ENCODE peak calls at places on chromosomes 12 and 14, in eight cellular contexts. One of them, this sample, is unnamed.

GRCh38 chr14:101201535-101202125 is 298.1 kb upstream of the RTL1 start:
- DNase-seq in IMR-90: no peak
- DNase-seq in tibial artery: peak
- DNase-seq in DND-41: peak
- DNase-seq in right cardiac atrium: no peak
- DNase-seq in naive thymus-derived CD4-positive, alpha-beta T cell: peak
- DNase-seq in PC-3: no peak
- DNase-seq in stomach: peak
- DNase-seq in this sample: peak

GRCh38 chr12:107032266-107032665 is 45.3 kb upstream of the MTERF2 start:
- DNase-seq in PC-3: no peak
- DNase-seq in right cardiac atrium: no peak
- DNase-seq in tibial artery: no peak
- DNase-seq in naive thymus-derived CD4-positive, alpha-beta T cell: no peak
- DNase-seq in DND-41: no peak
- DNase-seq in IMR-90: no peak
- DNase-seq in stomach: no peak
- DNase-seq in this sample: no peak

GRCh38 chr14:51933191-51933590 is 56.2 kb upstream of the RTRAF start:
- DNase-seq in right cardiac atrium: no peak
- DNase-seq in PC-3: no peak
- DNase-seq in stomach: no peak
- DNase-seq in IMR-90: no peak
- DNase-seq in DND-41: no peak
- DNase-seq in tibial artery: no peak
- DNase-seq in naive thymus-derived CD4-positive, alpha-beta T cell: no peak
- DNase-seq in this sample: no peak

GRCh38 chr12:6828671-6829531 is 694 bp downstream of the P3H3 start:
- DNase-seq in tibial artery: no peak
- DNase-seq in stomach: peak
- DNase-seq in DND-41: no peak
- DNase-seq in right cardiac atrium: peak
- DNase-seq in naive thymus-derived CD4-positive, alpha-beta T cell: peak
- DNase-seq in IMR-90: peak
- DNase-seq in PC-3: no peak
- DNase-seq in this sample: peak

GRCh38 chr14:47485421-47485820 is 190.0 kb downstream of the MDGA2 start:
- DNase-seq in stomach: no peak
- DNase-seq in DND-41: no peak
- DNase-seq in right cardiac atrium: peak
- DNase-seq in PC-3: no peak
- DNase-seq in IMR-90: no peak
- DNase-seq in tibial artery: no peak
- DNase-seq in naive thymus-derived CD4-positive, alpha-beta T cell: no peak
- DNase-seq in this sample: no peak

GRCh38 chr12:6703631-6704030 is 3.0 kb upstream of the PIANP start:
- DNase-seq in DND-41: no peak
- DNase-seq in PC-3: no peak
- DNase-seq in naive thymus-derived CD4-positive, alpha-beta T cell: no peak
- DNase-seq in stomach: no peak
- DNase-seq in tibial artery: no peak
- DNase-seq in IMR-90: peak
- DNase-seq in right cardiac atrium: no peak
- DNase-seq in this sample: no peak

GRCh38 chr12:3398196-3398789 is 92.7 kb upstream of the PRMT8 start:
- DNase-seq in stomach: no peak
- DNase-seq in right cardiac atrium: no peak
- DNase-seq in naive thymus-derived CD4-positive, alpha-beta T cell: no peak
- DNase-seq in tibial artery: no peak
- DNase-seq in PC-3: no peak
- DNase-seq in IMR-90: no peak
- DNase-seq in DND-41: no peak
- DNase-seq in this sample: no peak

GRCh38 chr14:90848944-90849731 is 32.9 kb upstream of the TTC7B start:
- DNase-seq in stomach: no peak
- DNase-seq in PC-3: no peak
- DNase-seq in naive thymus-derived CD4-positive, alpha-beta T cell: no peak
- DNase-seq in tibial artery: no peak
- DNase-seq in DND-41: no peak
- DNase-seq in right cardiac atrium: no peak
- DNase-seq in IMR-90: peak
- DNase-seq in this sample: no peak

GRCh38 chr14:100900837-100901390 is 2.6 kb downstream of the RTL1 start:
- DNase-seq in naive thymus-derived CD4-positive, alpha-beta T cell: no peak
- DNase-seq in DND-41: peak
- DNase-seq in IMR-90: no peak
- DNase-seq in right cardiac atrium: no peak
- DNase-seq in stomach: no peak
- DNase-seq in PC-3: peak
- DNase-seq in tibial artery: peak
- DNase-seq in this sample: no peak

GRCh38 chr12:111327474-111327873 is 41.4 kb downstream of the PHETA1 start:
- DNase-seq in naive thymus-derived CD4-positive, alpha-beta T cell: no peak
- DNase-seq in stomach: no peak
- DNase-seq in right cardiac atrium: no peak
- DNase-seq in DND-41: no peak
- DNase-seq in tibial artery: no peak
- DNase-seq in PC-3: no peak
- DNase-seq in IMR-90: no peak
- DNase-seq in this sample: no peak

DNA sequence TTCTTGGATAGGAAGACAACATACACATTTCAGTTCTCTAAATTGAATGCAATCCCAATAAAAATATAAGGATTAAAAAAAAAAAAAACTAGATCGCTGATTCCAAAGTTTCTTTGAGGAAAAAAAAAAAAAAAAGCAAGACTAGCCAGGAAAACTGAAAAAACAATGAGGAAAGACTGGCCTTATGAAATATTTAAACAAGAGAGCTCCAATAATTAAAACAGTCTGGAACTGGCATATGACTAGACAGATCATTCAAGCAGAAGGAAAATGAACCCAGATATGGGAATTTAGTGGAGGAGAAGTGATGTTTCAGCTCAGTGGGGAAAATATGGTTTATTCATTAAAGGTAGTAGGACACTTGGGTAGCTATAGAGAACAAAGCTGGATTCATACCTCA is 42.1 kb upstream of the TBC1D15 start:
- DNase-seq in stomach: no peak
- DNase-seq in naive thymus-derived CD4-positive, alpha-beta T cell: no peak
- DNase-seq in tibial artery: no peak
- DNase-seq in DND-41: no peak
- DNase-seq in PC-3: no peak
- DNase-seq in IMR-90: no peak
- DNase-seq in right cardiac atrium: no peak
- DNase-seq in this sample: no peak
- H3K27ac ChIP-seq in stomach: no peak
- H3K27ac ChIP-seq in naive thymus-derived CD4-positive, alpha-beta T cell: no peak
- H3K27ac ChIP-seq in tibial artery: no peak
- H3K27ac ChIP-seq in DND-41: no peak
- H3K27ac ChIP-seq in PC-3: no peak
- H3K27ac ChIP-seq in IMR-90: no peak
- H3K27ac ChIP-seq in right cardiac atrium: no peak
- H3K27ac ChIP-seq in this sample: no peak

DNA sequence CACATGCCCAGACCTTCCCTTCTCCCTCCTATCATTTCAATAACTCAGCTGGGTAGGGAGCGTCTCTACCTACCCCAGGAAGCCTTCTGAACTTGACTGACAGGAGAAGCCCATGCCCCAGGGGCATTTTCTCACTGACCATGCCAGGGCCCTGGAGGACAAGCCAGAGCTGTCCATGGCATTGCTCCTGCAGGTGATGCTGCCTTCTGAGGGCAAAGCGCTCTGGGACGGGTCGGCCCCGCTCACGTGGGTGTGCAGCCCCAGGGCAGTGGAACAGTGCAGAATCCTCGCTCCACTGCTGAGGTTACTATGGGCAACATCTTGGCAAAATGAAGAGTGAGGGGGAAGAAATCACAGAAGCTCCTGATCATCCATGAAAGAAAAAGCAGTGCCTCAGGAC is 28.5 kb upstream of the CIPC start:
- DNase-seq in IMR-90: no peak
- DNase-seq in PC-3: no peak
- DNase-seq in stomach: no peak
- DNase-seq in DND-41: no peak
- DNase-seq in right cardiac atrium: peak
- DNase-seq in naive thymus-derived CD4-positive, alpha-beta T cell: no peak
- DNase-seq in tibial artery: no peak
- DNase-seq in this sample: no peak
- H3K27ac ChIP-seq in IMR-90: no peak
- H3K27ac ChIP-seq in PC-3: no peak
- H3K27ac ChIP-seq in stomach: no peak
- H3K27ac ChIP-seq in DND-41: no peak
- H3K27ac ChIP-seq in right cardiac atrium: peak
- H3K27ac ChIP-seq in naive thymus-derived CD4-positive, alpha-beta T cell: no peak
- H3K27ac ChIP-seq in tibial artery: no peak
- H3K27ac ChIP-seq in this sample: peak

GRCh38 chr14:21711360-21711961 is 37.8 kb upstream of the OR4E1 start:
- DNase-seq in right cardiac atrium: no peak
- DNase-seq in tibial artery: no peak
- DNase-seq in PC-3: peak
- DNase-seq in DND-41: peak
- DNase-seq in stomach: no peak
- DNase-seq in naive thymus-derived CD4-positive, alpha-beta T cell: no peak
- DNase-seq in IMR-90: peak
- DNase-seq in this sample: no peak
- H3K27ac ChIP-seq in right cardiac atrium: no peak
- H3K27ac ChIP-seq in tibial artery: no peak
- H3K27ac ChIP-seq in PC-3: no peak
- H3K27ac ChIP-seq in DND-41: no peak
- H3K27ac ChIP-seq in stomach: no peak
- H3K27ac ChIP-seq in naive thymus-derived CD4-positive, alpha-beta T cell: no peak
- H3K27ac ChIP-seq in IMR-90: no peak
- H3K27ac ChIP-seq in this sample: no peak

GRCh38 chr12:15699886-15700285 is 89.3 kb downstream of the EPS8 start:
- DNase-seq in right cardiac atrium: no peak
- DNase-seq in DND-41: no peak
- DNase-seq in IMR-90: no peak
- DNase-seq in stomach: no peak
- DNase-seq in PC-3: no peak
- DNase-seq in naive thymus-derived CD4-positive, alpha-beta T cell: no peak
- DNase-seq in tibial artery: no peak
- DNase-seq in this sample: no peak

GRCh38 chr12:15698377-15698867 is 90.8 kb downstream of the EPS8 start:
- DNase-seq in tibial artery: no peak
- DNase-seq in naive thymus-derived CD4-positive, alpha-beta T cell: no peak
- DNase-seq in DND-41: no peak
- DNase-seq in right cardiac atrium: no peak
- DNase-seq in IMR-90: no peak
- DNase-seq in PC-3: no peak
- DNase-seq in stomach: no peak
- DNase-seq in this sample: no peak

GRCh38 chr12:15700595-15700994 is 88.6 kb downstream of the EPS8 start:
- DNase-seq in DND-41: no peak
- DNase-seq in tibial artery: no peak
- DNase-seq in PC-3: peak
- DNase-seq in IMR-90: peak
- DNase-seq in stomach: no peak
- DNase-seq in naive thymus-derived CD4-positive, alpha-beta T cell: no peak
- DNase-seq in right cardiac atrium: no peak
- DNase-seq in this sample: no peak

GRCh38 chr12:15701212-15701611 is 88.0 kb downstream of the EPS8 start:
- DNase-seq in PC-3: peak
- DNase-seq in DND-41: no peak
- DNase-seq in right cardiac atrium: no peak
- DNase-seq in tibial artery: no peak
- DNase-seq in stomach: no peak
- DNase-seq in naive thymus-derived CD4-positive, alpha-beta T cell: no peak
- DNase-seq in IMR-90: peak
- DNase-seq in this sample: no peak

GRCh38 chr12:15701721-15702156 is 87.4 kb downstream of the EPS8 start:
- DNase-seq in PC-3: peak
- DNase-seq in IMR-90: peak
- DNase-seq in DND-41: no peak
- DNase-seq in naive thymus-derived CD4-positive, alpha-beta T cell: no peak
- DNase-seq in right cardiac atrium: no peak
- DNase-seq in tibial artery: no peak
- DNase-seq in stomach: no peak
- DNase-seq in this sample: no peak
- H3K27ac ChIP-seq in PC-3: peak
- H3K27ac ChIP-seq in IMR-90: peak
- H3K27ac ChIP-seq in DND-41: no peak
- H3K27ac ChIP-seq in naive thymus-derived CD4-positive, alpha-beta T cell: no peak
- H3K27ac ChIP-seq in right cardiac atrium: peak
- H3K27ac ChIP-seq in tibial artery: peak
- H3K27ac ChIP-seq in stomach: peak
- H3K27ac ChIP-seq in this sample: peak

GRCh38 chr12:31749024-31749704 is 20.3 kb upstream of the AMN1 start:
- DNase-seq in tibial artery: peak
- DNase-seq in PC-3: peak
- DNase-seq in naive thymus-derived CD4-positive, alpha-beta T cell: peak
- DNase-seq in stomach: peak
- DNase-seq in right cardiac atrium: no peak
- DNase-seq in IMR-90: peak
- DNase-seq in DND-41: peak
- DNase-seq in this sample: peak

GRCh38 chr12:31752450-31752849 is 23.6 kb upstream of the AMN1 start:
- DNase-seq in naive thymus-derived CD4-positive, alpha-beta T cell: no peak
- DNase-seq in tibial artery: no peak
- DNase-seq in IMR-90: no peak
- DNase-seq in DND-41: peak
- DNase-seq in PC-3: no peak
- DNase-seq in stomach: no peak
- DNase-seq in right cardiac atrium: no peak
- DNase-seq in this sample: no peak

GRCh38 chr12:31745242-31745641 is 16.4 kb upstream of the AMN1 start:
- DNase-seq in right cardiac atrium: no peak
- DNase-seq in IMR-90: no peak
- DNase-seq in PC-3: no peak
- DNase-seq in tibial artery: no peak
- DNase-seq in naive thymus-derived CD4-positive, alpha-beta T cell: no peak
- DNase-seq in DND-41: no peak
- DNase-seq in stomach: no peak
- DNase-seq in this sample: no peak

DNA sequence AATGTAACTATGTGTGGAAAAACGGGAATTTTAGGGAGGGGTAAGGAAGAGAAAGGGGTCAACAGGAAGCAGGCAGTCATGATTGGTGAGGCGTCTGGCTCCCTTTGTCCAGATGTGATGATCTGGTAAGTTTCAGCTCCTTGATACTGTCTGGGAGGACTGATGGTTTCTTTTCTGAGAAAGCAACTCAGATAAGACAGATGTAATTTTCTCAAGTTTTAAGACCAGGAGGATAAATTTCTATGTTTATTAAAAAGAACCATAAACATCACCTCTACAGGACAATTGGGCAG is 21.9 kb upstream of the AMN1 start:
- DNase-seq in IMR-90: no peak
- DNase-seq in stomach: no peak
- DNase-seq in tibial artery: no peak
- DNase-seq in PC-3: no peak
- DNase-seq in right cardiac atrium: no peak
- DNase-seq in DND-41: no peak
- DNase-seq in naive thymus-derived CD4-positive, alpha-beta T cell: no peak
- DNase-seq in this sample: no peak
- H3K27ac ChIP-seq in IMR-90: no peak
- H3K27ac ChIP-seq in stomach: peak
- H3K27ac ChIP-seq in tibial artery: no peak
- H3K27ac ChIP-seq in PC-3: no peak
- H3K27ac ChIP-seq in right cardiac atrium: no peak
- H3K27ac ChIP-seq in DND-41: peak
- H3K27ac ChIP-seq in naive thymus-derived CD4-positive, alpha-beta T cell: no peak
- H3K27ac ChIP-seq in this sample: peak

This sample was measured in uterus.